ENCODE peak calls at places on chromosomes 2 and 18, in four cellular contexts. P is GM12878, S is HepG2, N is K562. F is an unnamed sample.
A peak's percentile ranks its signal among the peaks of the same experiment; 100 is the strongest.

GRCh38 chr2:217964658-217965161 is 38.1 kb downstream of the TNS1 start:
- DNase-seq in P (no peak), S (no peak), N (no peak), F (no peak)

GRCh38 chr18:36315736-36316135 is 18.2 kb downstream of the FHOD3 start:
- DNase-seq in P (no peak), S (no peak), N (no peak), F (peak; percentile 30)

GRCh38 chr2:118490323-118490722 is 357.1 kb downstream of the EN1 start:
- DNase-seq in P (no peak), S (no peak), N (no peak), F (no peak)

GRCh38 chr2:45168731-45169338 is 159.6 kb upstream of the SIX2 start:
- DNase-seq in P (no peak), S (no peak), N (no peak), F (peak; percentile 69)

GRCh38 chr2:44715671-44716077 is 225.8 kb upstream of the SIX3 start:
- DNase-seq in P (no peak), S (peak; percentile 24), N (no peak), F (no peak)

GRCh38 chr2:172082944-172083718 is 2.2 kb upstream of the DLX1 start:
- DNase-seq in P (no peak), S (no peak), N (no peak), F (peak; percentile 71)

GRCh38 chr2:36854241-36854640 is 112.1 kb downstream of the STRN start:
- DNase-seq in P (no peak), S (no peak), N (no peak), F (no peak)

GRCh38 chr18:44601447-44601846 is 79.2 kb upstream of the SETBP1 start:
- DNase-seq in P (no peak), S (no peak), N (no peak), F (no peak)

GRCh38 chr2:23588788-23589187 is 203.8 kb downstream of the KLHL29 start:
- DNase-seq in P (no peak), S (no peak), N (no peak), F (no peak)

GRCh38 chr2:181682795-181683517 is 2.6 kb upstream of the NEUROD1 start:
- DNase-seq in P (no peak), S (no peak), N (no peak), F (no peak)

GRCh38 chr2:42809876-42810125 is 17.4 kb upstream of the HAAO start:
- DNase-seq in P (no peak), S (peak; percentile 79), N (peak; percentile 88), F (peak; percentile 21)

GRCh38 chr2:121241466-121241865 is 43.5 kb downstream of the TFCP2L1 start:
- DNase-seq in P (no peak), S (no peak), N (no peak), F (no peak)

GRCh38 chr18:8116346-8117007 is 492.8 kb upstream of the RAB12 start:
- DNase-seq in P (no peak), S (peak; percentile 25), N (peak; percentile 6), F (no peak)

GRCh38 chr18:49020129-49020528 is 69.4 kb upstream of the SMAD7 start:
- DNase-seq in P (no peak), S (no peak), N (no peak), F (peak; percentile 44)

GRCh38 chr2:68282814-68283812 is 30.8 kb upstream of the PPP3R1 start:
- DNase-seq in P (no peak), S (peak; percentile 53), N (peak; percentile 89), F (no peak)

GRCh38 chr2:227370087-227370486 is 9.0 kb downstream of the TM4SF20 start:
- DNase-seq in P (no peak), S (no peak), N (no peak), F (no peak)

GRCh38 chr2:220270506-220271070 is 643.2 kb downstream of the SLC4A3 start:
- DNase-seq in P (no peak), S (no peak), N (no peak), F (no peak)

GRCh38 chr2:3107567-3107966 is 270.1 kb downstream of the EIPR1 start:
- DNase-seq in P (no peak), S (no peak), N (no peak), F (peak; percentile 50)

GRCh38 chr2:218276986-218277755 is 6.9 kb downstream of the PNKD start:
- DNase-seq in P (no peak), S (no peak), N (no peak), F (no peak)

GRCh38 chr2:31240406-31241365 is 6.7 kb downstream of the EHD3 start:
- DNase-seq in P (no peak), S (no peak), N (no peak), F (no peak)

GRCh38 chr2:238284802-238285515 is 3.5 kb downstream of the PER2 start:
- DNase-seq in P (no peak), S (no peak), N (no peak), F (no peak)

GRCh38 chr2:29146197-29146596 is 31.0 kb downstream of the CLIP4 start:
- DNase-seq in P (no peak), S (no peak), N (no peak), F (no peak)

GRCh38 chr2:159755788-159756187 is 42.2 kb downstream of the CD302 start:
- DNase-seq in P (no peak), S (peak; percentile 51), N (peak; percentile 29), F (no peak)

GRCh38 chr2:241910604-241911520 is 41.3 kb downstream of the RTP5 start:
- DNase-seq in P (no peak), S (no peak), N (no peak), F (no peak)

GRCh38 chr2:235793163-235793752 is 299.4 kb downstream of the AGAP1 start:
- DNase-seq in P (no peak), S (peak; percentile 12), N (peak; percentile 5), F (no peak)

GRCh38 chr2:134155134-134155533 is 98.7 kb upstream of the MGAT5 start:
- DNase-seq in P (peak; percentile 56), S (no peak), N (no peak), F (no peak)

GRCh38 chr2:119744335-119744939 is 15.3 kb upstream of the PTPN4 start:
- DNase-seq in P (no peak), S (peak; percentile 60), N (no peak), F (no peak)

GRCh38 chr18:49340446-49340845 is 120.0 kb downstream of the DYM start:
- DNase-seq in P (no peak), S (no peak), N (no peak), F (no peak)

GRCh38 chr2:75292826-75293225 is 93.5 kb upstream of the TACR1 start:
- DNase-seq in P (no peak), S (no peak), N (no peak), F (no peak)

GRCh38 chr2:199757466-199757865 is 93.5 kb downstream of the FTCDNL1 start:
- DNase-seq in P (no peak), S (no peak), N (no peak), F (no peak)

GRCh38 chr18:32086866-32087265 is 4.8 kb upstream of the RNF138 start:
- DNase-seq in P (no peak), S (no peak), N (no peak), F (no peak)

GRCh38 chr18:41906528-41907256 is 48.3 kb upstream of the PIK3C3 start:
- DNase-seq in P (peak; percentile 33), S (peak; percentile 13), N (peak; percentile 51), F (no peak)

GRCh38 chr2:201768918-201769317 is 11.8 kb downstream of the ALS2 start:
- DNase-seq in P (no peak), S (no peak), N (no peak), F (no peak)

GRCh38 chr2:44100351-44100750 is 68.3 kb upstream of the PPM1B start:
- DNase-seq in P (no peak), S (peak; percentile 38), N (peak; percentile 38), F (no peak)

GRCh38 chr2:231276986-231277385 is 78.6 kb downstream of the ARMC9 start:
- DNase-seq in P (no peak), S (no peak), N (no peak), F (no peak)

GRCh38 chr2:174124171-174124570 is 124.2 kb downstream of the OLA1 start:
- DNase-seq in P (no peak), S (no peak), N (no peak), F (no peak)

GRCh38 chr2:25380023-25380422 is 38.3 kb upstream of the DNMT3A start:
- DNase-seq in P (no peak), S (no peak), N (no peak), F (no peak)

GRCh38 chr2:199739413-199740110 is 111.4 kb downstream of the FTCDNL1 start:
- DNase-seq in P (no peak), S (peak; percentile 62), N (peak; percentile 58), F (peak; percentile 96)

GRCh38 chr2:18814387-18814786 is 225.0 kb upstream of the NT5C1B start:
- DNase-seq in P (no peak), S (no peak), N (no peak), F (no peak)

DNA sequence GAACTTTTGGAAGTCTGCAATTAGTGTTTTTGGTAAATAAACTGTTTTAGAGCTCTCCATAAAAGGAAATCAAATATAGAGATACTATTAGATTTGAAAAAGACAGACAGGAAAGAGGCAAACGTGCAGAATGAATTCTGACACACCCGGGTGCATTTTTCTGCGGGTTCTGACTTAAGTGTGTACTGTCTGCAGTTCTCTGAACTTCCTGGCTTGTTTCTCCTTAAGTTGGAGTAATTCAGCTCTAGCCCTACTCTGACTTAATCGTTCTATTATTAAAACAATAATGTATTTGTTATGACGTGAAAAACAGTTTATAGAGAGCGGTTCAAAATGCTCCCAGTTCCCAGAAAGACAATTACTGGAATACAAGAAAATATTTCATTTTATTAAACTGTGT is 305.9 kb downstream of the ARHGAP15 start:
- DNase-seq in P (no peak), S (no peak), N (no peak), F (no peak)
- TF ChIP-seq CEBPB in P (no peak), S (no peak), N (no peak), F (no peak)

GRCh38 chr18:55588001-55588875 is at the start of gene TCF4:
- DNase-seq in P (no peak), S (no peak), N (peak; percentile 67), F (peak; percentile 72)
- TF ChIP-seq CREB1 in P (no peak), S (no peak), N (no peak), F (no peak)

GRCh38 chr2:165069131-165069530 is 113.8 kb upstream of the SLC38A11 start:
- DNase-seq in P (no peak), S (no peak), N (no peak), F (no peak)
- TF ChIP-seq CEBPB in P (no peak), S (no peak), N (no peak), F (no peak)

GRCh38 chr2:211367252-211367651 is 810.9 kb downstream of the CPS1 start:
- DNase-seq in P (no peak), S (no peak), N (no peak), F (no peak)
- TF ChIP-seq CREB1 in P (no peak), S (no peak), N (no peak), F (no peak)